ENCODE peak calls at places on chromosomes 4 and X, in ten cellular contexts. W is GM12892, O is heart left ventricle, K is lower leg skin, V is suprapubic skin, X is prostate gland, J is spleen, M is ovary, I is IMR-90, B is tibial nerve. N is an unnamed sample.
A peak's percentile ranks its signal among the peaks of the same experiment; 100 is the strongest.

GRCh38 chr4:11418610-11419009 is 10.1 kb downstream of the HS3ST1 start:
- DNase-seq in O (no peak), K (no peak), J (no peak), B (no peak), W (no peak), I (peak; percentile 7), X (no peak), M (no peak), V (no peak), N (no peak)

GRCh38 chr4:29805245-29805644 is 914.9 kb upstream of the PCDH7 start:
- DNase-seq in O (no peak), M (no peak), W (no peak), I (peak; percentile 2), B (no peak), V (no peak), K (no peak), J (no peak), X (no peak), N (no peak)

GRCh38 chr4:26048962-26049361 is 134.9 kb downstream of the SMIM20 start:
- DNase-seq in W (no peak), X (no peak), K (peak; percentile 86), J (no peak), I (no peak), V (peak; percentile 72), O (no peak), M (no peak), B (peak; percentile 37), N (no peak)

GRCh38 chrX:72273718-72274117 is 3.3 kb downstream of the RPS4X start:
- DNase-seq in I (no peak), K (no peak), M (no peak), O (no peak), B (no peak), W (no peak), J (no peak), V (no peak), X (no peak), N (no peak)

GRCh38 chr4:102403115-102403514 is 57.8 kb upstream of the SLC39A8 start:
- DNase-seq in O (no peak), K (no peak), X (no peak), W (no peak), I (no peak), V (no peak), M (no peak), B (no peak), J (no peak), N (no peak)

GRCh38 chr4:152540293-152540674 is 4.4 kb upstream of the FBXW7 start:
- DNase-seq in B (no peak), I (no peak), X (no peak), K (no peak), J (no peak), O (no peak), W (no peak), V (no peak), M (no peak), N (no peak)

GRCh38 chr4:6331018-6331417 is 61.4 kb downstream of the WFS1 start:
- DNase-seq in M (no peak), O (no peak), X (no peak), W (peak; percentile 46), I (peak; percentile 20), J (no peak), V (no peak), K (no peak), B (no peak), N (no peak)

GRCh38 chrX:82224961-82225360 is 1023.1 kb downstream of the SH3BGRL start:
- DNase-seq in O (no peak), M (no peak), J (no peak), I (no peak), V (no peak), B (no peak), K (no peak), W (no peak), X (no peak), N (no peak)

GRCh38 chrX:14440109-14440508 is 89.2 kb upstream of the GLRA2 start:
- DNase-seq in V (no peak), O (no peak), J (no peak), K (no peak), B (no peak), I (no peak), W (no peak), M (no peak), X (no peak), N (no peak)

GRCh38 chr4:120132935-120133334 is 66.3 kb upstream of the MAD2L1 start:
- DNase-seq in M (no peak), B (no peak), X (no peak), J (no peak), K (no peak), W (no peak), V (no peak), I (peak; percentile 37), O (no peak), N (no peak)

GRCh38 chr4:25814323-25814722 is 48.5 kb downstream of the SEL1L3 start:
- DNase-seq in I (peak; percentile 63), W (no peak), X (peak; percentile 20), V (no peak), B (peak; percentile 51), M (no peak), O (peak; percentile 41), K (peak; percentile 86), J (no peak), N (no peak)

GRCh38 chr4:7342581-7343352 is 92.0 kb downstream of the PSAPL1 start:
- DNase-seq in X (no peak), M (no peak), B (no peak), W (no peak), I (no peak), K (no peak), O (no peak), V (no peak), J (peak; percentile 73), N (no peak)

GRCh38 chr4:161320377-161320776 is 843.4 kb downstream of the FSTL5 start:
- DNase-seq in W (no peak), K (no peak), O (no peak), I (no peak), X (no peak), B (no peak), J (no peak), M (no peak), V (no peak), N (no peak)

DNA sequence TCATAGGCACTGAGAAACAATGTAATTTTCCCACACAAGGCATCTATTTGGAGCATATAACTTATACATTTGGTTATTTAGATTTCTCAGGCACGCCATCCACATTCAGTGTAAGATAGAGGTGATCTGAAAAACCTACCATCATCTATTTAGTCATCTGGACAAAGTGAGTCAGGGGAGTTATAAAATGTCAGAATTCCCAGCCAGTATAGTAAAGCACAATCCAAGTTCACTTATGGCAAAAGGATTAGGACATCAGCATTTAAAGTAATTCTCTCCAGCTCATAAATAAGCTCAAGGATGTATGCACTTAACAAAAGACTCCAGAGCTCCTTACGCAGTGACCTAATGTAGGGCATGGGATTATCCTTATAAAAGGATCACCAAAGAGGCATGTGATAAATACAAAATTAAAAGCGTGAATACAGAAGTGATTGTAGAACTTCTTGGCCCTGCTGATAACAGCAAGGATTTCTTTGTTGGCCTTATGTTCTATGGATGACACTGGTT is 65.3 kb upstream of the DCLK2 start:
- DNase-seq in O (no peak), V (no peak), B (no peak), M (no peak), W (no peak), X (no peak), K (no peak), I (peak; percentile 37), J (no peak), N (no peak)
- TF ChIP-seq POLR2A in O (no peak), V (no peak), B (no peak), M (no peak), W (no peak), X (no peak), K (no peak), I (no peak), J (no peak), N (no peak)

DNA sequence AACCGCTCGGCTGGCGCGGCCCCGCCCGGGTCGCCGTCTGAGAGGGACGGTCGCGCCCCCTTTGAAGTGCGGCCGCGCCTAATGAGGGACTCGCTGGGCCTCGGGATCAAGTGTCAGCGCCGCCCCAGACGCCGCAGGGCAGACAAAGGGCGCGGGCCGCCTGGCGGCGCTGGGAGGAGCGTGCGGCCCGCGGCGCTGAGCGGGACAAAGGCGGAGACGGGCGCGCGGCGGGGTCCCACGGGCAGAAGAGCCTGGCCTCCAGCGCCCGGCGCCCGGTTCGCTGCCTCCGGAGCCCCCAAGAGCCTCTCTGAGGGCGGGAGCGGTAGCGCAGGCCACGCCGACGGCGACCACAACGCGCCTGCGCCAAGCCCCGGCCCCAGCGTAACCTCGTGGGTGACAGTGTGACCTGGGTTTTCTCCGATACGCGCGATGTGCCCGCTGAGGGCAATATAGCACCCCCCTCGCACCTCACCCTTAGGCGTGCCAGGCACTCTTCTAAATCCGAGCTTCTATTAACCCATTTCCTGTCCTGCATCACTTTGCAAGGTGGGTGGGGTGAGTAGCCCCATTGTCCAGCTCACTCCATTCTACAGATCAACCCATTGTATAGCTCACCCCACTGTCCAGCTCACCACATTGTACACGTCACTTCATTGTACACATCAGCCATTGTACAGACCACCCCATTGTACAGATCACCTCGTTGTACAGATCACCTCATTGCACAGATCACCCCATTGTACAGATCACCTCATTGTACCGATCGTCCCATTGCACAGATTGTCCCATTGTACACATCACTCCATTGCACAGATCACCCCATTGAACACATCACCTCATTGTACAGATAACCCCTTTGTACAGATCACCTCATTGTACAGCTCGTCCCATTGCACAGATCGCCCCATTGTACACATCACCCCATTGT is 33.7 kb upstream of the STX18 start:
- DNase-seq in O (peak; percentile 73), M (peak; percentile 62), V (peak; percentile 69), B (peak; percentile 13), J (peak; percentile 86), I (peak; percentile 18), X (peak; percentile 10), K (peak; percentile 89), W (peak; percentile 53), N (no peak)
- TF ChIP-seq POLR2A in O (peak; percentile 10), M (no peak), V (no peak), B (no peak), J (no peak), I (peak; percentile 23), X (no peak), K (no peak), W (no peak), N (no peak)

DNA sequence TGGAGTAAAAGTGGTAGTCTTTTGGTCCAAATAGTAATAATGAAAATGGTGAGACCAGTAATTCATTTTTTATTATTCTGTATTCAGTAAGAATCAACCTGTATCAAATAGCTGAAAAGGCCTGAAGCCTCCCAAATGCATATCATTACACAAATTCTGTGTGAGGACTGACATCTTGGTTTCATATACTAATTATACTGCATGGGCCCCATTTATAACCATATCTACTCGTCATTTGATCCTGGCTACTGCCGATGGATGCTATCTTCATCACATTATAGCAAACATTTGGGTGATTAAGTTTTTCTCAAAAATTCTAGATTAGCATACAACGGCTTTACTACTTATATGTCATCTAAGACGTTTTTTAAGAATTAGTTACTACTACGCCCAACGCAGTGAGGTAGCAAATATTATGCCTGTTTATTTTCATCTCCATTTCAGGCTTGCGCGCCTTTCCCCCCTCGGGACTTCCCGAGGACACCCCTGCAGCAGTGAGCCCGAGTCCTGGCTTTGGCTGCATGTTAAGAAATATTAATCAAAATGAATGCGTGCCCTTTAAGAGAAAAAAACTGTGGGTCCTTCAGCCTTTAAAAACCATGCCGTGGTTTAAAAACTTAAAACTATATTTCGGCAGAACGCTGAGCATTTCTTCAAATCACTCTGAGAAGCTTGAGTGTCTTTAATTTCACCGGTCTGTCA is 824 bp upstream of the MMAA start:
- DNase-seq in V (no peak), W (peak; percentile 13), J (peak; percentile 79), M (peak; percentile 29), X (no peak), K (no peak), B (peak; percentile 9), I (no peak), O (no peak), N (no peak)
- TF ChIP-seq POLR2A in V (no peak), W (no peak), J (no peak), M (no peak), X (no peak), K (no peak), B (no peak), I (no peak), O (no peak), N (no peak)

GRCh38 chr4:1721003-1721665 is at the start of the genes TACC3 and TMEM129:
- DNase-seq in O (peak; percentile 94), W (peak; percentile 98), V (peak; percentile 95), X (peak; percentile 98), B (peak; percentile 89), M (peak; percentile 91), J (peak; percentile 99), K (peak; percentile 98), I (peak; percentile 87), N (peak; percentile 98)
- TF ChIP-seq POLR2A in O (peak; percentile 66), W (peak; percentile 29), V (no peak), X (peak; percentile 89), B (peak; percentile 55), M (peak; percentile 18), J (peak; percentile 57), K (no peak), I (peak; percentile 20), N (peak; percentile 52)

N was measured in vagina.